ENCODE peak calls at places on chromosomes 6 and 20, in four cellular contexts. C, T, O and J are unnamed samples.

GRCh38 chr20:32485126-32485769 is 99.9 kb downstream of the NOL4L start:
- DNase-seq in C (peak; percentile 79), T (no peak), O (peak; percentile 87), J (peak; percentile 81)

GRCh38 chr6:85460951-85461805 is 11.3 kb downstream of the NT5E start:
- DNase-seq in C (peak; percentile 26), T (no peak), O (no peak), J (peak; percentile 63)

GRCh38 chr6:38012573-38012972 is 193.0 kb downstream of the ZFAND3 start:
- DNase-seq in C (no peak), T (no peak), O (no peak), J (peak; percentile 59)

GRCh38 chr6:117448732-117449131 is 23.0 kb upstream of the ROS1 start:
- DNase-seq in C (no peak), T (no peak), O (no peak), J (no peak)

GRCh38 chr20:14955396-14955795 is 618.0 kb upstream of the FLRT3 start:
- DNase-seq in C (no peak), T (no peak), O (no peak), J (no peak)

GRCh38 chr6:119533603-119534279 is 184.2 kb upstream of the MAN1A1 start:
- DNase-seq in C (no peak), T (no peak), O (no peak), J (no peak)

GRCh38 chr6:19312291-19312978 is 524.7 kb upstream of the ID4 start:
- DNase-seq in C (no peak), T (no peak), O (no peak), J (no peak)

GRCh38 chr20:49318430-49319203 is 40.8 kb upstream of the ZNFX1 start:
- DNase-seq in C (no peak), T (no peak), O (no peak), J (no peak)

GRCh38 chr6:67630146-67630545 is 1004.9 kb upstream of the ADGRB3 start:
- DNase-seq in C (no peak), T (no peak), O (no peak), J (no peak)

GRCh38 chr6:168155193-168155592 is 76.2 kb upstream of the FRMD1 start:
- DNase-seq in C (peak; percentile 61), T (no peak), O (no peak), J (no peak)

GRCh38 chr6:34608321-34609091 is 52.4 kb upstream of the SPDEF start:
- DNase-seq in C (no peak), T (no peak), O (no peak), J (no peak)

GRCh38 chr20:47360489-47361267 is 4.2 kb upstream of the ZMYND8 start:
- DNase-seq in C (peak; percentile 85), T (peak; percentile 93), O (peak; percentile 77), J (peak; percentile 78)

GRCh38 chr6:107116328-107116892 is 1.1 kb upstream of the BEND3 start:
- DNase-seq in C (no peak), T (no peak), O (peak; percentile 63), J (peak; percentile 60)

GRCh38 chr20:32411955-32412706 is 54.0 kb downstream of the ASXL1 start:
- DNase-seq in C (no peak), T (no peak), O (no peak), J (no peak)

GRCh38 chr6:96499781-96500180 is 21.8 kb upstream of the UFL1 start:
- DNase-seq in C (no peak), T (no peak), O (no peak), J (peak; percentile 50)

GRCh38 chr6:151551223-151551857 is 57.5 kb downstream of the CCDC170 start:
- DNase-seq in C (no peak), T (no peak), O (no peak), J (no peak)

GRCh38 chr20:11919046-11919445 is 1.4 kb downstream of the BTBD3 start:
- DNase-seq in C (no peak), T (no peak), O (no peak), J (no peak)

GRCh38 chr6:39339557-39340555 is 17.4 kb upstream of the KCNK16 start:
- DNase-seq in C (no peak), T (no peak), O (no peak), J (no peak)

GRCh38 chr6:1110935-1111334 is 201.0 kb upstream of the FOXQ1 start:
- DNase-seq in C (no peak), T (no peak), O (no peak), J (no peak)

GRCh38 chr6:1076531-1077453 is 235.1 kb upstream of the FOXQ1 start:
- DNase-seq in C (no peak), T (no peak), O (no peak), J (no peak)

GRCh38 chr6:119633461-119633860 is 283.9 kb upstream of the MAN1A1 start:
- DNase-seq in C (no peak), T (no peak), O (no peak), J (no peak)

GRCh38 chr6:633611-634010 is 23.3 kb downstream of the HUS1B start:
- DNase-seq in C (no peak), T (no peak), O (no peak), J (no peak)

GRCh38 chr6:4608361-4609115 is 167.7 kb upstream of the CDYL start:
- DNase-seq in C (no peak), T (no peak), O (no peak), J (no peak)

GRCh38 chr6:15107644-15108382 is 138.1 kb upstream of the JARID2 start:
- DNase-seq in C (no peak), T (no peak), O (no peak), J (no peak)

GRCh38 chr6:37433657-37434271 is 743 bp downstream of the CMTR1 start:
- DNase-seq in C (no peak), T (peak; percentile 64), O (no peak), J (no peak)

GRCh38 chr6:134466751-134467525 is 149.0 kb upstream of the SGK1 start:
- DNase-seq in C (no peak), T (no peak), O (no peak), J (no peak)

GRCh38 chr20:63939061-63939935 is 16.9 kb downstream of the UCKL1 start:
- DNase-seq in C (no peak), T (peak; percentile 56), O (no peak), J (peak; percentile 33)

GRCh38 chr6:48775157-48775556 is 664.2 kb upstream of the PTCHD4 start:
- DNase-seq in C (no peak), T (no peak), O (no peak), J (no peak)

GRCh38 chr6:56474531-56474930 is 168.2 kb downstream of the DST start:
- DNase-seq in C (no peak), T (no peak), O (no peak), J (no peak)

DNA sequence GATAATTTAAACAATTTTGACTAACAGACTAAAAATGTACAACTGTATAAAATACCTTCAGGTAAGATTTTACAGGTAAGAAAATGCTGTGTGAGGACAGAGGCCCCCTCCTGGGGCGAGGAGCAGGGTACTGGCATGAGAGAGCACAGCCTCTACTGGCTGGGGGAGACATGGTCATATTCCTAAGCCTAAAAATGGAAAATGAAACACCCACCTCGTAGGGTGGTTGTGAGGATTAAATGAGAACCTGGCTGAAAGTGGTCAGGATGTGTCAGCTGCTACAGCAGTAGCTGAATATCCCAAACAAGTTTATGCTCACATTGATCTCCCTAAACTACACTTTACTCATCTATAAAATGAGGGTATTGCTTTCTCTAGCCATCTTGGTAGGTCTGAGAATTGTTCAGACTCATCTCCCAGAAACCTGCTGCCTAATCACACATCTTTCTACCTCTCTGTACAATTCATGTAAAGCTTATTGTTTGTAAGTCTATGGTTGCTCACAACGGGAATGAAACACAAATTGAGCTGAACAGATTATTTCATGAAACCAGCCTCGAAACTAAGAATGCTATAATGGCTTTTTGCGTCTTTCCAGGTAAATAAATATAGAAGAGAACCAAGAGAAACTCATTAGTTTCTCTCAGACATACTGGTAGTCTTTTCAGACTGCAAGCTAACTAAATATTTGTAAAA is 69.7 kb downstream of the POPDC3 start:
- DNase-seq in C (no peak), T (no peak), O (no peak), J (no peak)
- H3K27ac ChIP-seq in C (no peak overlapping the region), T (no peak overlapping the region), O (no peak overlapping the region), J (no peak overlapping the region)

GRCh38 chr20:36541227-36542018 is at the start of gene MYL9:
- DNase-seq in C (peak; percentile 97), T (peak; percentile 95), O (peak; percentile 89), J (peak; percentile 85)
- TF ChIP-seq POLR2A in C (peak; percentile 77), T (peak; percentile 62), O (peak; percentile 41), J (peak; percentile 34)

GRCh38 chr20:59559863-59560262 is 44.5 kb upstream of the PHACTR3 start:
- DNase-seq in C (no peak), T (no peak), O (no peak), J (no peak)
- H3K27me3 ChIP-seq in C (no peaks in the 10 kb centered on the region), T (peaks cover 3% of the 10 kb centered on the region), O (no peaks in the 10 kb centered on the region), J (no peaks in the 10 kb centered on the region)

GRCh38 chr20:41321003-41321402 is 3.5 kb upstream of the ZHX3 start:
- DNase-seq in C (no peak), T (no peak), O (no peak), J (peak; percentile 2)
- H3K27ac ChIP-seq in C (no peak overlapping the region), T (no peak overlapping the region), O (peak overlapping the region; percentile 78), J (no peak overlapping the region)

GRCh38 chr6:43170452-43171283 is at the start of gene SRF:
- DNase-seq in C (peak; percentile 100), T (peak; percentile 99), O (peak; percentile 100), J (peak; percentile 100)
- TF ChIP-seq POLR2A in C (no peak), T (no peak), O (peak; percentile 39), J (no peak)

GRCh38 chr6:30234361-30234760 is 21.2 kb upstream of the TRIM26 start:
- DNase-seq in C (no peak), T (no peak), O (no peak), J (no peak)

DNA sequence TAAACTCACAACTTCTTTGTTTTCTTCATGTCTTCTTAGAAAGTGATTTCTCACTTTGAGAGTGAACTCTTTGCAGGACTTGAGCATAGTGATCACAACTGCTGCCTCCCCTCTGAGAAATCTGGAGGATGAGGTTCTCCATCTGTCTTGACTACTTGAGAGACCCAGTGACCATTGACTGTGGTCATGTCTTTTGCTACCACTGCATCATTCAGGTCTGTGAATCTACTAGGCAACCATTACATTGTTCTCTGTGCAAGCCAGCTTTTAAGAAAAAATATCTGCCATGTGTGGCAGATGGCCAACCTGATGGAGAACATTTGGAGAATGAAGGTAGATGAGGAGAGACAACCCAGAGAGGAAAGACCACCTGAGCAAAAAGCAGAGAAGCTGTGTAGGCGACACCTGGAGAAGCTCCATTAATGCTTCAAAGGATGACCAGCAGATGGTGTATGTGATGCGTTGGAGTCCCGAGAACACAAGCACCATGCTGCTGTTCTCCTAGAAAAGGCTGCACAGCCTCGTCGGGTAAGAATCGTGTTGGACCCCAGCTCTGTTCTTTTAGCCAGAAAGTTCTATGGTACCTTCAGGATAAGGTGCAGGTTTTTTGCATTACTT is 25.1 kb upstream of the TRIM26 start:
- DNase-seq in C (no peak), T (no peak), O (no peak), J (no peak)
- H3K27me3 ChIP-seq in C (no peaks in the 10 kb centered on the region), T (no peaks in the 10 kb centered on the region), O (peaks cover 6% of the 10 kb centered on the region), J (no peaks in the 10 kb centered on the region)

GRCh38 chr6:109821494-109821893 is 130.4 kb downstream of the FIG4 start:
- DNase-seq in C (no peak), T (no peak), O (no peak), J (no peak)
- H3K27ac ChIP-seq in C (no peak overlapping the region), T (no peak overlapping the region), O (no peak overlapping the region), J (no peak overlapping the region)

GRCh38 chr20:51022803-51023616 is at the start of gene KCNG1:
- DNase-seq in C (peak; percentile 70), T (peak; percentile 76), O (peak; percentile 81), J (peak; percentile 20)
- TF ChIP-seq POLR2A in C (peak; percentile 92), T (peak; percentile 46), O (no peak), J (peak; percentile 78)

GRCh38 chr20:2206957-2207769 is 88.6 kb upstream of the TGM3 start:
- DNase-seq in C (peak; percentile 17), T (peak; percentile 87), O (peak; percentile 81), J (peak; percentile 86)
- H3K27me3 ChIP-seq in C (no peaks in the 10 kb centered on the region), T (peaks cover 12% of the 10 kb centered on the region), O (peaks cover 38% of the 10 kb centered on the region), J (no peaks in the 10 kb centered on the region)